ENCODE peak calls at places on chromosomes 1 and 21, in five cellular contexts. G, B, M, H and F are unnamed samples.

GRCh38 chr1:89547563-89548485 is 23.2 kb downstream of the LRRC8B start:
- DNase-seq in G (no peak), B (peak; percentile 57), H (no peak), M (peak; percentile 16), F (peak; percentile 42)

GRCh38 chr1:100606438-100606837 is 68.5 kb downstream of the GPR88 start:
- DNase-seq in G (no peak), M (no peak), B (peak; percentile 69), H (no peak), F (peak; percentile 46)

GRCh38 chr1:94316836-94317789 is 79.7 kb upstream of the ARHGAP29 start:
- DNase-seq in M (no peak), B (no peak), H (no peak), G (no peak), F (peak; percentile 72)

GRCh38 chr1:2786329-2787162 is 14.9 kb downstream of the TTC34 start:
- DNase-seq in M (peak; percentile 20), G (no peak), B (no peak), H (no peak), F (no peak)

GRCh38 chr21:27743971-27744564 is 777.2 kb upstream of the ADAMTS5 start:
- DNase-seq in M (no peak), B (no peak), G (no peak), H (no peak), F (no peak)

GRCh38 chr1:240385985-240386978 is 225.7 kb downstream of the GREM2 start:
- DNase-seq in M (no peak), G (no peak), B (peak; percentile 91), H (no peak), F (peak; percentile 45)

GRCh38 chr1:230176871-230177411 is 109.9 kb downstream of the GALNT2 start:
- DNase-seq in H (no peak), G (no peak), B (no peak), M (no peak), F (peak; percentile 90)

GRCh38 chr1:105172803-105173202 is 1423.1 kb downstream of the AMY1C start:
- DNase-seq in M (no peak), B (no peak), G (no peak), H (no peak), F (no peak)

GRCh38 chr1:163410073-163410522 is 88.3 kb downstream of the NUF2 start:
- DNase-seq in G (peak; percentile 90), M (no peak), H (no peak), B (peak; percentile 56), F (peak; percentile 19)

GRCh38 chr1:79679916-79680315 is 673.4 kb upstream of the ADGRL4 start:
- DNase-seq in B (no peak), H (no peak), M (no peak), G (no peak), F (no peak)
- H3K36me3 ChIP-seq in B (no peaks in the 10 kb centered on the region), H (no peaks in the 10 kb centered on the region), M (no peaks in the 10 kb centered on the region), G (no peaks in the 10 kb centered on the region), F (no peaks in the 10 kb centered on the region)

DNA sequence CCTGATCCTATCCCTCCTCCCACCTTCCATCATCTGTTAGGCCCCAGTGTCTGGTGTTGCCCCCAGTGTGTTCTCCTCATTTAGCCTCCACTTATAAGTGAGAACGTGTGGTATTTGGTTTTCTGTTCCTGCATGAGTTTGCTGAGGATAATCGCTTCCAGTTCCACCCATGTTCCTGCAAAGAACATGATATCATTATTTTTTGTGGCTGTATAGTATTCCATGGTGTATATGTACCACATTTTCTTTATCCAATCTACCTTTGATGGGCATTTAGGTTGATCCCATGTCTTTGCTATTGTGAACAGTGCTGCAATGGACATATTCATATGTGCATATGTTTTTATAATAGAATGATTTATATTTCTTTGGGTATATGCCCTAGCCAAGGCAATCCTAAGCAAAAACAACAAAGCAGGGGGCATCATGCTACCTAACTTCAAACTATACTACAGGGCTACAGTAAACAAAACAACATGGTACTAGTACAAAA is 142.9 kb downstream of the TNFSF18 start:
- DNase-seq in B (no peak), H (no peak), M (no peak), G (no peak), F (no peak)
- H3K4me3 ChIP-seq in B (no peak overlapping the region), H (no peak overlapping the region), M (no peak overlapping the region), G (no peak overlapping the region), F (no peak overlapping the region)

GRCh38 chr1:11027316-11027715 is 14.9 kb downstream of the TARDBP start:
- DNase-seq in G (no peak), M (no peak), H (no peak), B (no peak), F (no peak)
- H3K36me3 ChIP-seq in G (peaks cover 40% of the 10 kb centered on the region), M (peaks cover 12% of the 10 kb centered on the region), H (no peaks in the 10 kb centered on the region), B (peaks cover 29% of the 10 kb centered on the region), F (peaks cover 60% of the 10 kb centered on the region)

GRCh38 chr1:41495171-41495948 is 10.9 kb upstream of the EDN2 start:
- DNase-seq in H (no peak), G (peak; percentile 72), B (no peak), M (no peak), F (peak; percentile 29)
- H3K4me3 ChIP-seq in H (peak overlapping the region; percentile 63), G (peak overlapping the region; percentile 34), B (no peak overlapping the region), M (peak overlapping the region; percentile 48), F (no peak overlapping the region)

GRCh38 chr1:26748351-26748750 is 39.4 kb upstream of the PIGV start:
- DNase-seq in B (no peak), M (no peak), G (no peak), H (no peak), F (no peak)

GRCh38 chr1:26743426-26744059 is 44.2 kb upstream of the PIGV start:
- DNase-seq in M (no peak), H (no peak), G (no peak), B (no peak), F (no peak)

GRCh38 chr1:26744075-26744958 is 43.4 kb upstream of the PIGV start:
- DNase-seq in G (peak; percentile 87), M (peak; percentile 74), B (peak; percentile 96), H (peak; percentile 60), F (peak; percentile 82)

GRCh38 chr1:26747048-26747447 is 40.7 kb upstream of the PIGV start:
- DNase-seq in M (no peak), B (no peak), G (no peak), H (no peak), F (no peak)

GRCh38 chr1:26745191-26745590 is 42.6 kb upstream of the PIGV start:
- DNase-seq in H (no peak), B (no peak), M (no peak), G (no peak), F (no peak)
- H3K36me3 ChIP-seq in H (no peaks in the 10 kb centered on the region), B (peaks cover 46% of the 10 kb centered on the region), M (peaks cover 20% of the 10 kb centered on the region), G (peaks cover 86% of the 10 kb centered on the region), F (peaks cover 75% of the 10 kb centered on the region)

DNA sequence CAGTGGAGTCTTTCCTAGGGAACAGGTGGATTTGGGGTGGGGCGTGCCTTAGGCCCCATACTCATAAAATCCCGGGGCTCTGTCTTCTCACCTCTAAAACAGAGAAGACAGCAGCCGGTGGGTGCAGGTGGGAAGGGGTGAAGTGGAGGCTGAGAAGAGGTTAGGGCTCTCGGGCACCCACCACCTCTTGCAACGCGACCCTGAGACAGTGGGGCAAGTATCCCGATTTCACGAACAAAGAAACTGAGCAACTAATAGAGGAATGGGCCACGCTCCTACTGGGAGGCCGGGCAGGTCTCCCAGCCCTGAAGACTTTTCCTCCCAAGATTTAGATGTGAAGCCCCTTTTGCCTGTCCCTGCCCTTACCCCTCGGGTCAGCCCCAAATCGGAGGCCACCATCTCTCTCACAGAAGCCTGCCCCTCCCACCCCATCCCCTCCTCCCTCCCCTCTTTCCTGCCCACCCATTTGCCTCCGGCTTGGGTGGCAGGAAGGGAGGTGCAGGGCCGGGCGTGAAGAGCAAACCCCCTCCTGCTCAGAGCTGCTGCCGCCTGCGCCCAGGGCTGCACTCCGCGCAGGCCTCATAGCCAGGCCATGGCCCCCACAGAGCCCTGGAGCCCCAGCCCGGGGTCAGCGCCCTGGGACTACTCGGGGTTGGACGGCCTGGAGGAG is at the start of gene GPR25:
- DNase-seq in G (no peak), M (no peak), B (no peak), H (no peak), F (no peak)
- H3K4me3 ChIP-seq in G (no peak within 1 kb of the TSS), M (peak within 1 kb of the TSS; percentile 59), B (peak within 1 kb of the TSS; percentile 12), H (peak within 1 kb of the TSS; percentile 63), F (no peak within 1 kb of the TSS)

GRCh38 chr21:34809822-34810221 is 141.0 kb downstream of the CLIC6 start:
- DNase-seq in G (no peak), B (no peak), H (no peak), M (no peak), F (no peak)

GRCh38 chr21:34810786-34811185 is 142.0 kb downstream of the CLIC6 start:
- DNase-seq in G (no peak), B (no peak), H (no peak), M (no peak), F (no peak)

GRCh38 chr21:34813266-34813886 is 144.6 kb downstream of the CLIC6 start:
- DNase-seq in H (no peak), M (no peak), B (peak; percentile 72), G (no peak), F (no peak)

GRCh38 chr21:34812510-34813265 is 143.9 kb downstream of the CLIC6 start:
- DNase-seq in M (no peak), B (peak; percentile 89), H (no peak), G (no peak), F (peak; percentile 61)

DNA sequence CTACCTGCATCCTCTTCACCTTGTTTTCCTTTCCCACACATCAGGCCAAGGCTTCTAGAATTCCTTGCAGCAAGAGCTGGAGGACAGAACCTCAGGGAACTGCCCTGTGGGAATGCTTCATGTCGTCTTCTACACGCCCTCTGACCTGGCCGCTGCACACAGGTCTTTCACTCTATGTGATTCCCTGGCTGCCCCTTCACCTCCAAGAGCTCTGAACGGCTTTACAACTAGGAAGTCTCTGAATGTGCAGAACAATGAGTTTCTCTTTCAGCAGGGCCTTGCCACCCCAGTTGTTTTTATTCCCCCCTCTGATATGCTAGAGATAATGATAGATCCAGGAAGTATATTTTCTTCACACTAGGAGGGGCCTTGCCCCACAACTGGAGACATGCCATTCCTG is 142.6 kb downstream of the CLIC6 start:
- DNase-seq in M (no peak), G (no peak), B (no peak), H (no peak), F (no peak)
- H3K36me3 ChIP-seq in M (no peaks in the 10 kb centered on the region), G (peaks cover 57% of the 10 kb centered on the region), B (peaks cover 19% of the 10 kb centered on the region), H (no peaks in the 10 kb centered on the region), F (peaks cover 70% of the 10 kb centered on the region)

DNA sequence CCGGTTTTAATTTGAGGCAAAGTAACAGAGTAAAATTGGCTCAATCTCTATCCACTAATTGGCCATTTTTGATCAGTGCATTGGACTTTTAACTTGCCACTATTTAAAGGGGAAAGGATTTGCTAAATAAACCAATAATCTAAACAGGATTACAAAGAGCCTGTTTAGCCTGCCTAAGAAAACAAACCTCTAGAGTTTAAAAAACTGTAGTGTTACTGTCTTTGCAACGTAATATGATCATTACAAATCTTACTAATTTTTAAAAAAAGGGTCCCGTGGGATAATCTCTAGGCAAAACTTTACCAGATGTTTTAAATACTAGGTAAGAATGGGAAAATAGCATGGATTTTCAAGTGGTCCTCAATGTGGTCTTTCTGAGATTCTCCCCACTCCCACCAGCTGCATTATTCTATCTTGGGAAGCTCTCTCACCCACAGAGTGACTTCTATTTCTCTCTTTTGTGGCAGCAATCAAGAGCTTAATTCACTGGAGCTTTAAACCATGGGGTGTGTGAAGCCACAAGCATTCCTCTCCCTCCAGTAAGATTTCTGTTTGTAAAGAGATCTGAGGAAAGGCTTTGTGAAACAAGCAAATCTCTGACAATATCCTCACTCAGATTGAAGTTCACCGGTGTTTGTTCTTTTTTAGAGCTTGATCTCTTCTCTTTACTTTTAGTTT is 132.4 kb downstream of the TLR5 start:
- DNase-seq in G (no peak), M (no peak), H (no peak), B (no peak), F (no peak)
- H3K4me3 ChIP-seq in G (no peak overlapping the region), M (no peak overlapping the region), H (no peak overlapping the region), B (no peak overlapping the region), F (no peak overlapping the region)

GRCh38 chr1:39368045-39368444 is 123.4 kb upstream of the BMP8A start:
- DNase-seq in B (no peak), M (no peak), G (no peak), H (no peak), F (no peak)
- H3K36me3 ChIP-seq in B (peaks cover 63% of the 10 kb centered on the region), M (peaks cover 21% of the 10 kb centered on the region), G (peaks cover 79% of the 10 kb centered on the region), H (peaks cover 9% of the 10 kb centered on the region), F (peaks cover 27% of the 10 kb centered on the region)